ENCODE peak calls at places on chromosomes 3 and 15, in seven cellular contexts. R, D, F, Y, O, P and J are unnamed samples.

GRCh38 chr15:42139596-42139995 is 16.8 kb downstream of the PLA2G4F start:
- DNase-seq in R (no peak), D (no peak), F (peak; percentile 61), Y (no peak), O (no peak), P (peak; percentile 6), J (no peak)

GRCh38 chr15:36347272-36347864 is 232.1 kb upstream of the CDIN1 start:
- DNase-seq in R (no peak), D (no peak), F (no peak), Y (no peak), O (no peak), P (no peak), J (no peak)

GRCh38 chr15:42220216-42220615 is 12.1 kb upstream of the VPS39 start:
- DNase-seq in R (no peak), D (no peak), F (no peak), Y (no peak), O (no peak), P (no peak), J (no peak)

GRCh38 chr15:77877869-77878577 is 199.5 kb downstream of the TBC1D2B start:
- DNase-seq in R (no peak), D (no peak), F (no peak), Y (no peak), O (no peak), P (no peak), J (no peak)

GRCh38 chr3:134328147-134328591 is 46.1 kb downstream of the AMOTL2 start:
- DNase-seq in R (no peak), D (peak; percentile 55), F (no peak), Y (no peak), O (peak; percentile 89), P (no peak), J (no peak)

GRCh38 chr15:33533197-33533596 is 222.4 kb downstream of the RYR3 start:
- DNase-seq in R (no peak), D (no peak), F (no peak), Y (no peak), O (no peak), P (no peak), J (no peak)

GRCh38 chr3:49900491-49901153 is 3.1 kb downstream of the MST1R start:
- DNase-seq in R (no peak), D (peak; percentile 82), F (peak; percentile 91), Y (peak; percentile 73), O (no peak), P (no peak), J (no peak)

GRCh38 chr3:177300842-177301241 is 103.6 kb upstream of the TBL1XR1 start:
- DNase-seq in R (no peak), D (no peak), F (no peak), Y (no peak), O (no peak), P (no peak), J (no peak)

GRCh38 chr3:167091186-167091585 is 288.9 kb downstream of the ZBBX start:
- DNase-seq in R (no peak), D (no peak), F (no peak), Y (no peak), O (no peak), P (no peak), J (no peak)

GRCh38 chr3:177810162-177810623 is 612.9 kb upstream of the TBL1XR1 start:
- DNase-seq in R (no peak), D (no peak), F (no peak), Y (peak; percentile 43), O (peak; percentile 94), P (no peak), J (no peak)

GRCh38 chr15:95799286-95800187 is 531.0 kb upstream of the NR2F2 start:
- DNase-seq in R (no peak), D (no peak), F (no peak), Y (peak; percentile 24), O (peak; percentile 91), P (no peak), J (peak; percentile 69)

GRCh38 chr15:98845138-98845884 is 162.3 kb downstream of the PGPEP1L start:
- DNase-seq in R (no peak), D (no peak), F (no peak), Y (no peak), O (no peak), P (no peak), J (no peak)

GRCh38 chr3:33433843-33434242 is 6.4 kb downstream of the UBP1 start:
- DNase-seq in R (no peak), D (no peak), F (no peak), Y (no peak), O (peak; percentile 32), P (no peak), J (peak; percentile 21)

GRCh38 chr3:48409291-48410201 is 20.3 kb downstream of the PLXNB1 start:
- DNase-seq in R (no peak), D (peak; percentile 36), F (peak; percentile 46), Y (no peak), O (no peak), P (no peak), J (no peak)

GRCh38 chr3:14183015-14183577 is 4.5 kb downstream of the LSM3 start:
- DNase-seq in R (no peak), D (no peak), F (no peak), Y (no peak), O (no peak), P (no peak), J (no peak)

DNA sequence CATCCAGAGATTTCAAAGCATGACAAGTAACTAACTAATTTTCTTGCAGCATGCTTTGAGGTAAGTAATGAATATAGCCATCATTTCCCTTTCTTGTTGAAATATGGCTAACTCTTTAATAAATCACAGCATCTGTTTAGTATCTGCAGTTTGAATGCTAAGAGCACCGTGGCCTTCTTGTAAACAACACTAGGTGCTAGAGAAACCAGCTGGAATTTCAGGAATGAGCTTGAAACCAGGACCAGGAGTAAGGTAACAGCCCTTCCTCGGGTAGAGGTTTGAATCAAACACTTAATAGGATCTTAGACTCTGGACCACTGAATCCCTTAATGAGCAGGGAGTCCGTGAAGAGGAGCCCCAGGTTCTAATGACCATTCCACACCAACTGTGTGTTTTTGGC is 13.6 kb downstream of the CALML4 start:
- DNase-seq in R (no peak), D (no peak), F (no peak), Y (no peak), O (no peak), P (no peak), J (no peak)
- H3K36me3 ChIP-seq in R (peaks cover 20% of the 10 kb centered on the region), D (no peaks in the 10 kb centered on the region), F (peaks cover 67% of the 10 kb centered on the region), Y (no peaks in the 10 kb centered on the region), O (peaks cover 8% of the 10 kb centered on the region), P (no peaks in the 10 kb centered on the region), J (peaks cover 8% of the 10 kb centered on the region)

GRCh38 chr15:66765478-66766281 is 63.6 kb downstream of the SMAD6 start:
- DNase-seq in R (no peak), D (peak; percentile 31), F (peak; percentile 88), Y (peak; percentile 89), O (no peak), P (peak; percentile 43), J (no peak)
- H3K4me1 ChIP-seq in R (peaks cover 11% of the 10 kb centered on the region), D (peaks cover 12% of the 10 kb centered on the region), F (peaks cover 72% of the 10 kb centered on the region), Y (peaks cover 92% of the 10 kb centered on the region), O (peaks cover 35% of the 10 kb centered on the region), P (peaks cover 33% of the 10 kb centered on the region), J (peaks cover 75% of the 10 kb centered on the region)

GRCh38 chr15:90960316-90961091 is 5.8 kb downstream of the RCCD1 start:
- DNase-seq in R (no peak), D (no peak), F (no peak), Y (no peak), O (no peak), P (no peak), J (no peak)

GRCh38 chr15:90959894-90960293 is 5.2 kb downstream of the RCCD1 start:
- DNase-seq in R (no peak), D (peak; percentile 72), F (no peak), Y (no peak), O (peak; percentile 21), P (no peak), J (no peak)

GRCh38 chr15:90957105-90957790 is 2.6 kb downstream of the RCCD1 start:
- DNase-seq in R (no peak), D (no peak), F (no peak), Y (peak; percentile 56), O (peak; percentile 31), P (peak; percentile 65), J (peak; percentile 54)

GRCh38 chr15:90957791-90958190 is 3.1 kb downstream of the RCCD1 start:
- DNase-seq in R (no peak), D (no peak), F (no peak), Y (no peak), O (no peak), P (no peak), J (no peak)

GRCh38 chr15:90959028-90959595 is 4.4 kb downstream of the RCCD1 start:
- DNase-seq in R (no peak), D (no peak), F (no peak), Y (no peak), O (no peak), P (no peak), J (no peak)
- H3K36me3 ChIP-seq in R (peaks cover 16% of the 10 kb centered on the region), D (peaks cover 6% of the 10 kb centered on the region), F (peaks cover 22% of the 10 kb centered on the region), Y (no peaks in the 10 kb centered on the region), O (peaks cover 10% of the 10 kb centered on the region), P (no peaks in the 10 kb centered on the region), J (peaks cover 10% of the 10 kb centered on the region)

GRCh38 chr3:127569160-127569559 is 21.4 kb downstream of the TPRA1 start:
- DNase-seq in R (no peak), D (no peak), F (no peak), Y (no peak), O (no peak), P (no peak), J (no peak)

GRCh38 chr3:127568604-127569003 is 21.9 kb downstream of the TPRA1 start:
- DNase-seq in R (no peak), D (no peak), F (no peak), Y (no peak), O (no peak), P (no peak), J (no peak)

GRCh38 chr3:127572735-127573134 is 17.8 kb downstream of the TPRA1 start:
- DNase-seq in R (no peak), D (no peak), F (no peak), Y (no peak), O (no peak), P (no peak), J (no peak)

GRCh38 chr3:127572186-127572585 is 18.3 kb downstream of the TPRA1 start:
- DNase-seq in R (no peak), D (no peak), F (no peak), Y (no peak), O (no peak), P (no peak), J (no peak)

GRCh38 chr3:127570520-127570919 is 20.0 kb downstream of the TPRA1 start:
- DNase-seq in R (no peak), D (no peak), F (no peak), Y (no peak), O (no peak), P (no peak), J (no peak)
- H3K4me1 ChIP-seq in R (peaks cover 13% of the 10 kb centered on the region), D (peaks cover 5% of the 10 kb centered on the region), F (peaks cover 6% of the 10 kb centered on the region), Y (no peaks in the 10 kb centered on the region), O (peaks cover 4% of the 10 kb centered on the region), P (peaks cover 2% of the 10 kb centered on the region), J (no peaks in the 10 kb centered on the region)

GRCh38 chr15:48730506-48730905 is 80.4 kb downstream of the CEP152 start:
- DNase-seq in R (no peak), D (no peak), F (no peak), Y (no peak), O (no peak), P (no peak), J (no peak)

DNA sequence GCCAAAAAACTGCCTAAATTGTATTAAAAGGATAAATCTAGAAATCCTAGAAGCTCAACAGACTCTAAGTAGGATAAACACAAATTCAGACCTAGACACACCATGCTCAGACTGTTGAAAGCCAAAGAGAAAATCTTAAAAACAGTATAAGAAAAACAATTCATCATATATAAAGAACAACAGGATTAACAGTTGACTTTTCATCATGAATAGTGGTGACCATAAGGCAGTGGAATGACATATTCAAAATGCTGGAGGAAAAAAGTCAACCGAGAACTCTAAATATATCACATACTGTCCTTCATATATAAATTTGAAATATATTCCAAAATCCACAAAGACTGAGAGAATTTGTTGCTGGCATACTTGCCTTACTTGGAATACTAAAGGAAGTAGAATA is 77.3 kb downstream of the CEP152 start:
- DNase-seq in R (no peak), D (no peak), F (no peak), Y (no peak), O (peak; percentile 3), P (no peak), J (no peak)
- H3K36me3 ChIP-seq in R (no peaks in the 10 kb centered on the region), D (no peaks in the 10 kb centered on the region), F (no peaks in the 10 kb centered on the region), Y (no peaks in the 10 kb centered on the region), O (no peaks in the 10 kb centered on the region), P (no peaks in the 10 kb centered on the region), J (no peaks in the 10 kb centered on the region)